ENCODE peak calls at places on chromosomes 12 and 14, in eight cellular contexts. M, P, K, R, V, G, D and J are unnamed samples.

GRCh38 chr12:90945070-90945649 is 9.8 kb downstream of the CCER1 start:
- DNase-seq in M (no peak), P (peak; percentile 6), K (peak; percentile 35), R (peak; percentile 8), V (no peak), G (no peak), D (no peak), J (no peak)

GRCh38 chr12:99870085-99870484 is 114.7 kb downstream of the ANKS1B start:
- DNase-seq in M (no peak), P (no peak), K (no peak), R (no peak), V (no peak), G (no peak), D (no peak), J (no peak)

GRCh38 chr12:124915249-124916236 is 1.1 kb upstream of the UBC start:
- DNase-seq in M (no peak), P (peak; percentile 72), K (peak; percentile 60), R (no peak), V (no peak), G (peak; percentile 84), D (no peak), J (no peak)

GRCh38 chr12:109255377-109255776 is 53.7 kb downstream of the FOXN4 start:
- DNase-seq in M (no peak), P (no peak), K (no peak), R (no peak), V (no peak), G (no peak), D (no peak), J (no peak)

GRCh38 chr12:59040651-59041050 is 120.3 kb upstream of the LRIG3 start:
- DNase-seq in M (peak; percentile 37), P (peak; percentile 88), K (peak; percentile 78), R (no peak), V (no peak), G (no peak), D (no peak), J (no peak)

GRCh38 chr12:122137681-122138080 is 36.3 kb downstream of the IL31 start:
- DNase-seq in M (no peak), P (no peak), K (no peak), R (no peak), V (no peak), G (no peak), D (no peak), J (no peak)

GRCh38 chr14:90632868-90633267 is 183.4 kb downstream of the TTC7B start:
- DNase-seq in M (no peak), P (no peak), K (no peak), R (no peak), V (no peak), G (no peak), D (no peak), J (no peak)

GRCh38 chr14:61438036-61438435 is 116.7 kb downstream of the PRKCH start:
- DNase-seq in M (no peak), P (no peak), K (no peak), R (no peak), V (no peak), G (no peak), D (no peak), J (no peak)

GRCh38 chr12:89427508-89428156 is 75.3 kb upstream of the DUSP6 start:
- DNase-seq in M (no peak), P (no peak), K (peak; percentile 59), R (no peak), V (no peak), G (no peak), D (no peak), J (no peak)

GRCh38 chr14:86838363-86838762 is 1154.6 kb downstream of the GALC start:
- DNase-seq in M (no peak), P (peak; percentile 71), K (peak; percentile 16), R (no peak), V (no peak), G (no peak), D (no peak), J (no peak)

GRCh38 chr12:88559199-88559598 is 21.1 kb downstream of the KITLG start:
- DNase-seq in M (no peak), P (no peak), K (no peak), R (no peak), V (no peak), G (no peak), D (no peak), J (no peak)

GRCh38 chr12:12194206-12194605 is 72.6 kb downstream of the LRP6 start:
- DNase-seq in M (no peak), P (peak; percentile 29), K (peak; percentile 66), R (no peak), V (no peak), G (no peak), D (no peak), J (no peak)

GRCh38 chr14:51370758-51371386 is 130.8 kb downstream of the TMX1 start:
- DNase-seq in M (no peak), P (no peak), K (no peak), R (no peak), V (no peak), G (no peak), D (no peak), J (no peak)